ENCODE peak calls at places on chromosomes 4 and X, in four cellular contexts. F is suprapubic skin, P is mammary epithelial cell, K is lower lobe of right lung. A is an unnamed sample. For H3K4me1 and H3K36me3, the result is how much of the 10 kb centered on the place peaks cover.

GRCh38 chr4:184169225-184169867 is 48.3 kb downstream of the ENPP6 start:
- DNase-seq in P (no peak), K (no peak), F (no peak), A (no peak)

GRCh38 chr4:159837071-159837470 is 734.2 kb downstream of the RAPGEF2 start:
- DNase-seq in P (no peak), F (no peak), K (no peak), A (no peak)

GRCh38 chrX:12978205-12979010 is 3.5 kb downstream of the TMSB4X start:
- DNase-seq in F (no peak), K (peak), P (peak), A (peak)

GRCh38 chr4:101678180-101678579 is 112.3 kb upstream of the BANK1 start:
- DNase-seq in P (no peak), K (no peak), F (no peak), A (no peak)

GRCh38 chrX:110145854-110146253 is 142.9 kb downstream of the TMEM164 start:
- DNase-seq in P (peak), K (no peak), F (no peak), A (no peak)

GRCh38 chr4:64581422-64581821 is 172.2 kb upstream of the TECRL start:
- DNase-seq in K (no peak), F (no peak), P (peak), A (no peak)

GRCh38 chr4:4344915-4345527 is 41.9 kb upstream of the NSG1 start:
- DNase-seq in K (no peak), F (no peak), P (no peak), A (no peak)

GRCh38 chr4:11182031-11182430 is 246.7 kb downstream of the HS3ST1 start:
- DNase-seq in F (no peak), K (no peak), P (no peak), A (no peak)

GRCh38 chrX:46326161-46326560 is 219.1 kb downstream of the ZNF674 start:
- DNase-seq in K (no peak), P (peak), F (no peak), A (no peak)

GRCh38 chr4:106273831-106274230 is 42.2 kb downstream of the TBCK start:
- DNase-seq in K (no peak), F (no peak), P (peak), A (no peak)

GRCh38 chrX:40420899-40421729 is 159.7 kb upstream of the ATP6AP2 start:
- DNase-seq in P (peak), K (no peak), F (no peak), A (no peak)

DNA sequence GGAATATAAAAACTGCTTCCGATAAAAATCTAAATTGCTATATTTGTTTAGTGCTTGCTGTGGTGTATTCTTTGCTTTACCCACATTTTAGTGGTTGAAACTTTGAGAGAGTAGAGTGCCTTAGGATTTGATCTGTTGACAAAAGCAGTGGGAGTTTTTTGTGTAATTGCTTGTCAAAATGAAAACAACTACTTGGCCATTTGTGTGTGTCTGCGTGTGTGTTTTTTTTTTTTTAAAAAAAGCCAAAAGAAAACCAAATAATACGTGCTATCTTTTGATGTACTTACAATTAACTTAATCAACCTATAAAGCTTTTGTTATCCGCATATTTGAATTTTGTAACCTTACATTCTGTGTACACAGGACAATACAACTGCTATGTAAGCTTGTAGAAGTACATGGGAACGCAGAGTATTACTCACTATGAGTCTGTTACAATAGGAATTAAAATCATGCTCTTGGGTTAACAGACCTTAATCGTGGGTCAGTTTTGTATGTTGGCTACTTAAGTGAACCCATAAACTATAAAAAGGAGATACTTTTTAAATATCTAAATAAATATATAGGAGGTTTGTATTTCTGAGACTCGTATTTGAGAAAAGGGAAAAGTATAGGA is 353.5 kb downstream of the ARHGAP24 start:
- DNase-seq in P (peak), F (no peak), K (no peak), A (no peak)
- H3K4me1 ChIP-seq in P (under half), F (under half), K (under half), A (under half)

DNA sequence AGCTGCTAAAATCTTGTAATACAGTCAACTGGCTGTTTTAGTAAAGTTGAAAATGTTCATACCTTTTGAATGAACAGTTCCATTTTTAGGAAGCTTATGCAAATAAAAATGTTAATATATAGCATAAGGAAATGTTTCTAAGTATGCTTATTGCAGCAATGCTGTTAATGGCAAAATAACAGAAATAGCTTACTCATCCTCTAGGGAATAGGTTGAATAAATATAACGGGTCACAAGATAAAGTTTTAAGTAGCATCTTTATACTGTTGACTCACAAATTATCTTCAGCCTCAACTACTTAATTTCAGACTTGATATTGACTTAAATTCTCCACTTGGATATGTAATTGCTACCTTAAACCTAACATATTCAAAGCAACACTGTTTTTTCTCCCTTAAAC is 27.7 kb downstream of the HERC3 start:
- DNase-seq in P (no peak), F (no peak), K (no peak), A (no peak)
- H3K27ac ChIP-seq in P (no peak), F (no peak), K (no peak), A (no peak)

DNA sequence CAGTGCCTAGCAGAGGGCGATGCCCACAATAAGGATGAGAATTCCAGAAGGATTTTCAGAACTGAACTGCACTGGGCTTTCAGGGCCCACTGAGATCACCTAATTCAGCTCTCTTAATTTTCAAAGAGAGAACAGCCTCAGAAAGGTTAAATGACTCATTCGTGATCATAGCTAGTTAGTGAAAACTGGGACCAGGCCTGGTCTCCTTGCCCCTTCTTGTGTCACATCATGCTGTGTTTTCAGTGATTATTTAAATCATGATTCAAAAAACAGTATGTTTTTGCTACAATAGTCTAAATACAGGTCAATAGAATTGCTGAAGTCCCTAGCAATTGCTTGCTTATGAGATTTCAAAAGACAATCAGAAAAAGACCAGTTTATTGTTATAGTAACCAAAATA is 136.4 kb upstream of the PLAC1 start:
- DNase-seq in K (no peak), F (no peak), P (no peak), A (no peak)
- H3K36me3 ChIP-seq in K (under half), F (under half), P (under half), A (under half)

GRCh38 chr4:13541176-13541604 is 3.1 kb downstream of the NKX3-2 start:
- DNase-seq in F (no peak), K (no peak), P (no peak), A (no peak)
- H3K4me1 ChIP-seq in F (half or more), K (under half), P (under half), A (under half)

DNA sequence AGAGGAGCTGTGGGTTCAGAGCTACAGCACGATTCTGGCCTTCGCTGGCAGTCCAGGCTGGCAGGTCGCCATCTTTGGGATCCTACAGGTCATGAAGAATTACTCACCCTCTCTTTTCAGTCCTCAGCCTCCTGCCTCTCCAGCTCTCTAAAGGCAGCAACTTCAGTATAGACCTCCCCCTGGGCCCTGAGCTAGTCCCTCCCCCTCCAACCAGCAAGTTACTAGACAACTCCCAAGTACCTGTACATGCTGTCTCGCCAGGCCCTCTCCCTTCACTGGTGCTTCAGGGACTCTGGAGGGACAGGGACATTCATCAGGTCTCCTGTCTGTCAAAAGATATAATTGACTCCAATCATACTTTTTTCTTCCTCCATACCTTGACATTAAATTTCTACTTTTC is at the start of gene GPR119:
- DNase-seq in F (no peak), P (no peak), K (no peak), A (no peak)
- H3K27ac ChIP-seq in F (no peak), P (no peak), K (no peak), A (no peak)

GRCh38 chr4:113550510-113550909 is 211.0 kb downstream of the CAMK2D start:
- DNase-seq in F (no peak), K (no peak), P (no peak), A (no peak)

GRCh38 chr4:113547487-113548042 is 214.0 kb downstream of the CAMK2D start:
- DNase-seq in F (peak), P (peak), K (peak), A (peak)

GRCh38 chr4:113553082-113553481 is 208.5 kb downstream of the CAMK2D start:
- DNase-seq in P (peak), F (no peak), K (no peak), A (no peak)

DNA sequence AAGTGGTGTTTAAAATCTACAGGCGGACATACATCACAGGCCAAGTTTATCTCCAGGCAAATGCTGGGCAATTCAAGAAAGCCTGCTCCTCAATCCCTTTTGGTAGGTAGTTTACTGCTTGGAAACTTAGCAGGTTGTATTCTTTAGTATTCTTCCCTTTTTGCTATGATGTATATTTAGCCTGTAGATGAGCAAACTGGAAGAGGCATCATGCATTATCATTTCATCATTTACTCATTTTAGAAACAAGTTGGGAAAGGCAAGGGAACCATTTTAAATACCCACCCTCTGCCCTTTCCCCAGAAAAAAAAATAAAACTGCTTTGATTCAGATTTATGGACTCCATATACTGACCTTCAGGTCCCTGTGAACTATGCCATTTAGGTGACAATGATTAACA is 213.2 kb downstream of the CAMK2D start:
- DNase-seq in K (no peak), P (no peak), F (no peak), A (no peak)
- H3K36me3 ChIP-seq in K (under half), P (under half), F (under half), A (under half)

GRCh38 chr4:153937289-153937688 is 148.4 kb upstream of the SFRP2 start:
- DNase-seq in F (no peak), P (no peak), K (no peak), A (no peak)

GRCh38 chr4:153943738-153944415 is 155.0 kb upstream of the SFRP2 start:
- DNase-seq in P (no peak), K (no peak), F (no peak), A (no peak)

GRCh38 chr4:153936121-153936520 is 147.2 kb upstream of the SFRP2 start:
- DNase-seq in P (no peak), K (no peak), F (no peak), A (no peak)

GRCh38 chr4:153940916-153941315 is 152.0 kb upstream of the SFRP2 start:
- DNase-seq in K (no peak), P (no peak), F (no peak), A (no peak)

DNA sequence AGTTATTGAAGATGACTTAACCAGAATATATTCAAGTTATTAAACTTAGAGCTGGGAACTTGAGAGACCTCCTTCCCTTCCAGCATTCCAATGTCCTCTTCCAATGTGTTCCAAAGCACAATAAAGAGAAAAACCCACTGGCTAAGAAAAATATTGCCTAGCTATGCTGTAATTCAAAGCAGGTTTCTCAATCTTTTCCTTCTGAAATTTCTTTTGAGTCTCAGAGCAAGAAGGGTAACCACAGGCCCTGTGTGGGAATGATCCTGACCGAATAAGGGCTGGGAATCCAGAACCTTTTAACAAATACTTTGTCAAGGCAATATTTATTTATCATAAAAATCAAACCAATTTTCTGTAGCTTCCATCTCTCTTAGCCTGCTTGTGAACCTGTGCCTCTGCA is 150.7 kb upstream of the SFRP2 start:
- DNase-seq in P (no peak), F (no peak), K (no peak), A (no peak)
- H3K4me1 ChIP-seq in P (under half), F (under half), K (under half), A (under half)

GRCh38 chr4:23297327-23297726 is 592.5 kb downstream of the PPARGC1A start:
- DNase-seq in K (no peak), F (no peak), P (no peak), A (no peak)
- H3K27ac ChIP-seq in K (no peak), F (no peak), P (no peak), A (no peak)

A was measured in left lung.